ENCODE peak calls at places on chromosomes 1 and 21, in seven cellular contexts. E is IMR-90, Z is PC-3, W is adrenal gland, S is PC-9, L is keratinocyte, A is mammary epithelial cell. O is an unnamed sample.

GRCh38 chr1:2860476-2861142 is 59.1 kb upstream of the TTC34 start:
- DNase-seq in E (no peak), Z (no peak), W (no peak), S (no peak), L (no peak), A (no peak), O (no peak)

GRCh38 chr1:1181129-1181937 is 7.7 kb downstream of the TTLL10 start:
- DNase-seq in E (no peak), Z (no peak), W (no peak), S (no peak), L (no peak), A (no peak), O (no peak)

GRCh38 chr1:227234998-227235405 is 83.3 kb downstream of the CDC42BPA start:
- DNase-seq in E (peak), Z (peak), W (no peak), S (peak), L (no peak), A (peak), O (no peak)

GRCh38 chr1:7250826-7251800 is 465.9 kb downstream of the CAMTA1 start:
- DNase-seq in E (no peak), Z (no peak), W (peak), S (no peak), L (no peak), A (no peak), O (no peak)

GRCh38 chr1:45346473-45346872 is 6.2 kb upstream of the MUTYH start:
- DNase-seq in E (no peak), Z (no peak), W (peak), S (no peak), L (no peak), A (no peak), O (no peak)

GRCh38 chr1:44239337-44239960 is 26.2 kb downstream of the DMAP1 start:
- DNase-seq in E (peak), Z (peak), W (no peak), S (no peak), L (no peak), A (peak), O (no peak)

GRCh38 chr1:210360852-210361477 is 32.3 kb downstream of the HHAT start:
- DNase-seq in E (peak), Z (peak), W (no peak), S (no peak), L (no peak), A (peak), O (no peak)

GRCh38 chr1:169892819-169893644 is 664 bp downstream of the SCYL3 start:
- DNase-seq in E (peak), Z (no peak), W (peak), S (no peak), L (no peak), A (no peak), O (peak)

GRCh38 chr1:193014354-193014753 is 44.8 kb downstream of the UCHL5 start:
- DNase-seq in E (no peak), Z (no peak), W (no peak), S (no peak), L (no peak), A (no peak), O (no peak)
- H3K27ac ChIP-seq in E (no peak), Z (no peak), W (no peak), S (no peak), L (no peak), A (no peak), O (no peak)

GRCh38 chr1:115145221-115145620 is 55.9 kb upstream of the TSPAN2 start:
- DNase-seq in E (no peak), Z (no peak), W (no peak), S (no peak), L (no peak), A (no peak), O (no peak)

GRCh38 chr1:115144176-115144575 is 54.9 kb upstream of the TSPAN2 start:
- DNase-seq in E (no peak), Z (no peak), W (no peak), S (no peak), L (no peak), A (no peak), O (no peak)

GRCh38 chr1:115141145-115141454 is 51.8 kb upstream of the TSPAN2 start:
- DNase-seq in E (no peak), Z (no peak), W (no peak), S (no peak), L (no peak), A (no peak), O (no peak)

GRCh38 chr1:115140442-115141144 is 51.3 kb upstream of the TSPAN2 start:
- DNase-seq in E (no peak), Z (no peak), W (no peak), S (no peak), L (no peak), A (no peak), O (no peak)

DNA sequence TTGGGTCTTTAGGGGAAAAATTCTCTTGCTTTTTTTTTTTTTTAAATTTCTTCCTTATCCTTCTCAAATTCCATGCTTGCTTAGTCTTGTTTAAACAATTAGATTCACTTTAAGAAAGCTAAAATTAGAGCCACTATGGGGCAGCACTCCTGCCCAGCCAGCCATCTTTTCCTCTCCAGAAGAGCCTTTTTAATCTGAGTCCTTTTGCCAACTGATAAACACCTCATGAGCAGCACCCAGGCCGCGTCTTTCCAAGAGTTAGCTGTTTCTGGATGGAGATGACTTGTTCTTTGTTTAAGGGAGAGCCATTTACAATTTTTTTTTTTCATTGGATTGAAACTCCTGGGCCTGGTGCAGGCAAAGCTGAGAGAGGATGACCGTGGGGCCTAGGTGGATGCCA is 53.3 kb upstream of the TSPAN2 start:
- DNase-seq in E (peak), Z (no peak), W (no peak), S (no peak), L (no peak), A (no peak), O (no peak)
- TF ChIP-seq CTCF in E (peak), Z (peak), W (no peak), S (no peak), L (peak), A (no peak), O (no peak)

GRCh38 chr1:145792484-145792883 is 31.4 kb downstream of the RNF115 start:
- DNase-seq in E (no peak), Z (no peak), W (no peak), S (no peak), L (no peak), A (no peak), O (no peak)
- H3K27ac ChIP-seq in E (no peak), Z (no peak), W (no peak), S (no peak), L (no peak), A (no peak), O (no peak)

DNA sequence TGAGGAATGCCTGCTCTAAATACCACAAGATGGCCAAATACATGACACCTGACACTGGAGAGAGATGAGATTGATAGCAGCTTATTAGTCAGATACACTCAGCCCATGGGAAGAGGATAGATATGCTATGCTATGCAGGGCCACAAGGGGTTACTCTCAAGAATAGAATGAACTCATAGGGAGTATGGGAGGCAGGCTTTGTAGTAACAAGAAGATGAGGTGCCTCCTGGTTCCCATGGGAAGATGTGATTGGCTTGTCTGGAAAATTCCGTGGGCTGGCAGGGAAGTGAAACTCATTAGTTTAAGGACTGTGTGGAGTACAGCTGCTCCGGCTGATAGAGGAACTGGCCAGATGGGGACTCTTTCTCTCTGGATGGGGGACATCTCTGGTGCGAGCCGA is 16.5 kb downstream of the CCDC30 start:
- DNase-seq in E (peak), Z (peak), W (no peak), S (no peak), L (no peak), A (peak), O (no peak)
- TF ChIP-seq CTCF in E (no peak), Z (peak), W (no peak), S (peak), L (no peak), A (peak), O (no peak)

GRCh38 chr1:234990328-234990675 is 138.3 kb downstream of the TOMM20 start:
- DNase-seq in E (no peak), Z (no peak), W (peak), S (no peak), L (no peak), A (no peak), O (no peak)
- H3K27ac ChIP-seq in E (no peak), Z (no peak), W (peak), S (no peak), L (no peak), A (no peak), O (no peak)

GRCh38 chr21:41671212-41671762 is 95.6 kb downstream of the RIPK4 start:
- DNase-seq in E (no peak), Z (no peak), W (no peak), S (no peak), L (no peak), A (no peak), O (no peak)

GRCh38 chr21:41673596-41674335 is 93.1 kb downstream of the RIPK4 start:
- DNase-seq in E (no peak), Z (no peak), W (no peak), S (no peak), L (no peak), A (no peak), O (no peak)

GRCh38 chr21:41672543-41672915 is 94.3 kb downstream of the RIPK4 start:
- DNase-seq in E (no peak), Z (no peak), W (no peak), S (no peak), L (no peak), A (no peak), O (no peak)

GRCh38 chr21:41673071-41673470 is 93.8 kb downstream of the RIPK4 start:
- DNase-seq in E (no peak), Z (no peak), W (no peak), S (no peak), L (no peak), A (no peak), O (no peak)

DNA sequence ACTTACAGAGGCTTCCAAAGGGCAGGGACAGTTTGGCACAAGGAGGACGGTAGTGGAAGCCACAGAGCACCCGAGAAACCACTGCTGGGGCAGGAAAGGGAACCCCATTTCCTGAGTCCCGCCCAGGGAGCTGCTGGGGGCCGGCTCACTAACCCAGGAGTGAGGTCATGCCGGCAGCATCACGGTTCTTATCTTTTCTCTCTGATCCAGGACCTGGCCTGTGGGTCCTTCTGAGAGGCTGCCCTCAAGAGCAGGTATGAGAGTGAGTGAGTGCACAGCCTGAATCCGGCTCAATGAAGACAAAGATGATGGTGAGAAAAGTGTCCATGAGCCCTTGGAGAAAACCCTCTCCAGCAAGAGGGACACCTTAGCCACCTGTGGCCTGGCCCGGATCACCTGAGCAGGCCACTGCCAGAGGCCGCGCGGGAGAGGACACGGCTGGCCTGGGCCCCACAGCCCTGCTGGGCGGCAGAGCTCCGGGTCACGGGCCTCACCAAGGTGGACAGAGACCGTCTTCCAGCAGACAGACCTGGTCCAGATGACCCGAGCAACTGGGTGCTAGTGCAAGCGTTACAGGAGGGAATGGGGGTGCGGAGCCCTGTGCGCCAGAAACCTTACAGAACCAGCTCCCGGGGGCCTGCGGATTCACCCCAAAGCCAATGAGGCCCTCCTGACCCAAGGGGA is 94.9 kb downstream of the RIPK4 start:
- DNase-seq in E (no peak), Z (no peak), W (no peak), S (no peak), L (no peak), A (no peak), O (no peak)
- TF ChIP-seq CTCF in E (no peak), Z (no peak), W (no peak), S (no peak), L (no peak), A (no peak), O (no peak)